ENCODE peak calls at places on chromosomes 12 and 14, in eight cellular contexts. One of them, this sample, is unnamed.
A peak's percentile ranks its signal among the peaks of the same experiment; 100 is the strongest.

GRCh38 chr14:48967419-48967818 is 618.8 kb downstream of the RPS29 start:
- DNase-seq in GDM1: no peak
- DNase-seq in mucosa of descending colon: no peak
- DNase-seq in EH: no peak
- DNase-seq in astrocyte of the cerebellum: no peak
- DNase-seq in neural crest cell: no peak
- DNase-seq in choroid plexus epithelial cell: no peak
- DNase-seq in putamen: no peak
- DNase-seq in this sample: peak; percentile 1

GRCh38 chr14:31541702-31542101 is 19.5 kb upstream of the NUBPL start:
- DNase-seq in astrocyte of the cerebellum: no peak
- DNase-seq in mucosa of descending colon: no peak
- DNase-seq in putamen: no peak
- DNase-seq in GDM1: no peak
- DNase-seq in choroid plexus epithelial cell: no peak
- DNase-seq in EH: no peak
- DNase-seq in neural crest cell: no peak
- DNase-seq in this sample: no peak

GRCh38 chr12:70002097-70002911 is 177.3 kb downstream of the MYRFL start:
- DNase-seq in choroid plexus epithelial cell: peak; percentile 6
- DNase-seq in mucosa of descending colon: peak; percentile 24
- DNase-seq in EH: no peak
- DNase-seq in neural crest cell: no peak
- DNase-seq in putamen: no peak
- DNase-seq in astrocyte of the cerebellum: no peak
- DNase-seq in GDM1: no peak
- DNase-seq in this sample: no peak

GRCh38 chr14:105503918-105504692 is 13.1 kb downstream of the TEDC1 start:
- DNase-seq in mucosa of descending colon: no peak
- DNase-seq in putamen: no peak
- DNase-seq in choroid plexus epithelial cell: no peak
- DNase-seq in EH: no peak
- DNase-seq in astrocyte of the cerebellum: no peak
- DNase-seq in GDM1: no peak
- DNase-seq in neural crest cell: no peak
- DNase-seq in this sample: no peak

GRCh38 chr12:106924458-106924857 is 31.2 kb upstream of the TMEM263 start:
- DNase-seq in GDM1: no peak
- DNase-seq in mucosa of descending colon: no peak
- DNase-seq in putamen: no peak
- DNase-seq in choroid plexus epithelial cell: no peak
- DNase-seq in EH: peak; percentile 48
- DNase-seq in astrocyte of the cerebellum: no peak
- DNase-seq in neural crest cell: no peak
- DNase-seq in this sample: peak; percentile 39

GRCh38 chr14:56648508-56649301 is 69.1 kb downstream of the TMEM260 start:
- DNase-seq in EH: no peak
- DNase-seq in neural crest cell: peak; percentile 8
- DNase-seq in putamen: no peak
- DNase-seq in astrocyte of the cerebellum: no peak
- DNase-seq in mucosa of descending colon: no peak
- DNase-seq in GDM1: no peak
- DNase-seq in choroid plexus epithelial cell: no peak
- DNase-seq in this sample: no peak

GRCh38 chr14:71783786-71784185 is 148.4 kb upstream of the RGS6 start:
- DNase-seq in neural crest cell: no peak
- DNase-seq in choroid plexus epithelial cell: no peak
- DNase-seq in GDM1: no peak
- DNase-seq in putamen: no peak
- DNase-seq in EH: no peak
- DNase-seq in astrocyte of the cerebellum: no peak
- DNase-seq in mucosa of descending colon: no peak
- DNase-seq in this sample: no peak

GRCh38 chr12:131044136-131044535 is 90.4 kb downstream of the ADGRD1 start:
- DNase-seq in putamen: no peak
- DNase-seq in GDM1: no peak
- DNase-seq in EH: no peak
- DNase-seq in mucosa of descending colon: no peak
- DNase-seq in choroid plexus epithelial cell: no peak
- DNase-seq in astrocyte of the cerebellum: no peak
- DNase-seq in neural crest cell: no peak
- DNase-seq in this sample: no peak

GRCh38 chr12:41442905-41443304 is 254.8 kb downstream of the PDZRN4 start:
- DNase-seq in choroid plexus epithelial cell: peak; percentile 5
- DNase-seq in EH: no peak
- DNase-seq in mucosa of descending colon: no peak
- DNase-seq in astrocyte of the cerebellum: no peak
- DNase-seq in putamen: no peak
- DNase-seq in GDM1: no peak
- DNase-seq in neural crest cell: no peak
- DNase-seq in this sample: no peak

GRCh38 chr14:76884853-76885276 is 58.7 kb downstream of the LRRC74A start:
- DNase-seq in putamen: no peak
- DNase-seq in GDM1: no peak
- DNase-seq in choroid plexus epithelial cell: no peak
- DNase-seq in mucosa of descending colon: no peak
- DNase-seq in astrocyte of the cerebellum: no peak
- DNase-seq in neural crest cell: no peak
- DNase-seq in EH: peak; percentile 34
- DNase-seq in this sample: no peak

This sample was measured in iris pigment epithelial cell.